ENCODE peak calls at places on chromosomes 7 and 10, in nine cellular contexts. One of them, this sample, is unnamed.

GRCh38 chr7:18700147-18700546 is 204.6 kb downstream of the HDAC9 start:
- DNase-seq in prostate gland: no peak
- DNase-seq in A673: peak
- DNase-seq in colonic mucosa: no peak
- DNase-seq in testis: no peak
- DNase-seq in hepatocyte: no peak
- DNase-seq in thoracic aorta: no peak
- DNase-seq in lower lobe of right lung: no peak
- DNase-seq in kidney: no peak
- DNase-seq in this sample: no peak

GRCh38 chr7:113775401-113775800 is 143.4 kb downstream of the PPP1R3A start:
- DNase-seq in prostate gland: no peak
- DNase-seq in A673: no peak
- DNase-seq in colonic mucosa: no peak
- DNase-seq in testis: no peak
- DNase-seq in hepatocyte: no peak
- DNase-seq in thoracic aorta: no peak
- DNase-seq in lower lobe of right lung: no peak
- DNase-seq in kidney: no peak
- DNase-seq in this sample: no peak

GRCh38 chr7:93830141-93830925 is 60.2 kb downstream of the TFPI2 start:
- DNase-seq in prostate gland: no peak
- DNase-seq in A673: no peak
- DNase-seq in colonic mucosa: no peak
- DNase-seq in testis: no peak
- DNase-seq in hepatocyte: no peak
- DNase-seq in thoracic aorta: no peak
- DNase-seq in lower lobe of right lung: no peak
- DNase-seq in kidney: no peak
- DNase-seq in this sample: no peak

GRCh38 chr7:29886827-29887226 is 80.5 kb downstream of the WIPF3 start:
- DNase-seq in prostate gland: no peak
- DNase-seq in A673: no peak
- DNase-seq in colonic mucosa: no peak
- DNase-seq in testis: no peak
- DNase-seq in hepatocyte: no peak
- DNase-seq in thoracic aorta: no peak
- DNase-seq in lower lobe of right lung: no peak
- DNase-seq in kidney: no peak
- DNase-seq in this sample: no peak

GRCh38 chr10:101694674-101695403 is at the start of gene FBXW4:
- DNase-seq in prostate gland: peak
- DNase-seq in A673: peak
- DNase-seq in colonic mucosa: peak
- DNase-seq in testis: peak
- DNase-seq in hepatocyte: peak
- DNase-seq in thoracic aorta: peak
- DNase-seq in lower lobe of right lung: peak
- DNase-seq in kidney: peak
- DNase-seq in this sample: peak

GRCh38 chr7:42065942-42066341 is 171.1 kb downstream of the GLI3 start:
- DNase-seq in prostate gland: no peak
- DNase-seq in A673: no peak
- DNase-seq in colonic mucosa: no peak
- DNase-seq in testis: no peak
- DNase-seq in hepatocyte: no peak
- DNase-seq in thoracic aorta: no peak
- DNase-seq in lower lobe of right lung: no peak
- DNase-seq in kidney: no peak
- DNase-seq in this sample: no peak

GRCh38 chr7:50415844-50416243 is 34.3 kb downstream of the FIGNL1 start:
- DNase-seq in prostate gland: no peak
- DNase-seq in A673: no peak
- DNase-seq in colonic mucosa: no peak
- DNase-seq in testis: no peak
- DNase-seq in hepatocyte: no peak
- DNase-seq in thoracic aorta: no peak
- DNase-seq in lower lobe of right lung: no peak
- DNase-seq in kidney: no peak
- DNase-seq in this sample: no peak

GRCh38 chr10:74406006-74406405 is 255.0 kb downstream of the ADK start:
- DNase-seq in prostate gland: no peak
- DNase-seq in A673: no peak
- DNase-seq in colonic mucosa: no peak
- DNase-seq in testis: no peak
- DNase-seq in hepatocyte: no peak
- DNase-seq in thoracic aorta: no peak
- DNase-seq in lower lobe of right lung: no peak
- DNase-seq in kidney: no peak
- DNase-seq in this sample: no peak

GRCh38 chr7:93566876-93567275 is 7.6 kb downstream of the CALCR start:
- DNase-seq in prostate gland: no peak
- DNase-seq in A673: no peak
- DNase-seq in colonic mucosa: no peak
- DNase-seq in testis: no peak
- DNase-seq in hepatocyte: no peak
- DNase-seq in thoracic aorta: no peak
- DNase-seq in lower lobe of right lung: no peak
- DNase-seq in kidney: no peak
- DNase-seq in this sample: no peak

GRCh38 chr10:62915192-62915591 is 99.0 kb upstream of the EGR2 start:
- DNase-seq in prostate gland: no peak
- DNase-seq in A673: no peak
- DNase-seq in colonic mucosa: no peak
- DNase-seq in testis: no peak
- DNase-seq in hepatocyte: no peak
- DNase-seq in thoracic aorta: no peak
- DNase-seq in lower lobe of right lung: no peak
- DNase-seq in kidney: no peak
- DNase-seq in this sample: no peak

GRCh38 chr10:50988792-50989191 is 85.5 kb upstream of the PRKG1 start:
- DNase-seq in prostate gland: no peak
- DNase-seq in A673: peak
- DNase-seq in colonic mucosa: no peak
- DNase-seq in testis: no peak
- DNase-seq in hepatocyte: peak
- DNase-seq in thoracic aorta: no peak
- DNase-seq in lower lobe of right lung: no peak
- DNase-seq in kidney: no peak
- DNase-seq in this sample: no peak

DNA sequence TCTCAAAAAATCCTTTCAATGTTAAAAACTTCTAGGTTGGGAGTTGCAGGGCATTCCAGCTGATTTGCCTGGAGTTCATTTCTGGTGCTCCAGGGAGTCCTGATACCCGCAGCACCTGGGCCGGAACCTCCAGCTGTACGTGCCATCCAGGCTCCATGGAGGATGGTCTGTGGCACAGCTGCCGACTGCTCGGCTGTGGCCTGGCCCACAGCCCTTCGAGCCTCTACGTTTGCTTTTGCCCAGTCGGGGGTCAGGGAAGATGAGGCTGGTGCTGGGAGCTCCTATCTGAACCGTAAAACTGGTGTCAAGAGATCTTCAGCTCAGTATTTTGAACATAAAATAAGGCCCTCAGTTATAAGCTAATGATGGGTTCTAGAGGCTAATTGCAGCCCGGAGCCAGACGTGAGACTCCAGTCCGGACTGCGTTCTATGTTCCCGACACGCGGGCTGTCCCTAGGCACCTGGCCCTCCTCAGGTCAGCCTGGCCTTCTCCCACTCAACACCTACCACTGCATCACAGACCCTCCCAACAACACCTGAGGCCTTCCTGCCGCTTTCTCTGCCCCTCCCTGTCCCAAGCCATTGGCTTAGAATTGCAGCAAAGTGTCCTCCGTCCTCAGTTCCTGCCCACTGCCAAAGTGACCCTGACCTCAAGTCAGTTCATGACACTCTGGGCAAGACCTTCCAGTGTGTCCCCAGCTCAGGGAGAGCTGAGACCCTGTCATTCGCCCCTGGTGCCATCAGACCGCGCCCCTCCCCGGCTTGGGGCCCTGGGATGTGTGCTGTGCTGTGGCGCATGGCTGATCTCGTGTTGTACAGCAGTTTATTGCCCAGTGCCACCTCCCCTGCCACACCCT is 64.2 kb upstream of the DNAJB6 start:
- DNase-seq in prostate gland: no peak
- DNase-seq in A673: no peak
- DNase-seq in colonic mucosa: no peak
- DNase-seq in testis: no peak
- DNase-seq in hepatocyte: no peak
- DNase-seq in thoracic aorta: no peak
- DNase-seq in lower lobe of right lung: no peak
- DNase-seq in kidney: peak
- DNase-seq in this sample: peak
- H3K27ac ChIP-seq in prostate gland: peak
- H3K27ac ChIP-seq in A673: no peak
- H3K27ac ChIP-seq in colonic mucosa: no peak
- H3K27ac ChIP-seq in testis: peak
- H3K27ac ChIP-seq in hepatocyte: peak
- H3K27ac ChIP-seq in thoracic aorta: peak
- H3K27ac ChIP-seq in lower lobe of right lung: no peak
- H3K27ac ChIP-seq in kidney: no peak
- H3K27ac ChIP-seq in this sample: peak

DNA sequence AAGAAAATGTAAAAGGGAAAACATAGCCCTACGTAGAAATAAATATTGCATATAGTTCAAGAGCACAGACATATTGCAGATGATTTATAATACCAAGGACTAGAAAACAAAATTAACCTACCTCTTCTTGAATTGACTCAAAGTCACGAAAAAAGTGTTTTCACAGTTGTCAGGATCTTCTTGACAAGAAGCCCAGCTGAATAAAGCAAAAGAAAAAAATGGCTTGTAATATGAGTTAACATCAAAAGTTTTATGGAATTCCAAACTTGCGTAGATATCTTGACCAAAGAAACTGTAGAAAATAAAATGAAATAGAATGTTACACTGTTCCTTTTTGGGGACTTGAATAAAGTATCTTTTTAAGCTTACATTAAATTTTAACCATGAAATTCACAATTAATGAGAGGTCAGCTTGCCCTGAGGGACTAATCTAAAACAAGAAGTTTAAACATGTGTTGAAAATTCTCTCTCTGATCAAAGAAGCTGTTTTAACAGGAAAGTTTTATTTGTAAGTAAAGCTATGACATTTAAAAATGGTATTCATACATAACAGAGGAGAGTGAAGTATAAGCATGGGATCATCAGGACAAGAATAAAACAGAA is 133.1 kb upstream of the SEMA3C start:
- DNase-seq in prostate gland: no peak
- DNase-seq in A673: no peak
- DNase-seq in colonic mucosa: no peak
- DNase-seq in testis: no peak
- DNase-seq in hepatocyte: no peak
- DNase-seq in thoracic aorta: no peak
- DNase-seq in lower lobe of right lung: no peak
- DNase-seq in kidney: no peak
- DNase-seq in this sample: no peak
- H3K4me3 ChIP-seq in prostate gland: no peak
- H3K4me3 ChIP-seq in A673: no peak
- H3K4me3 ChIP-seq in colonic mucosa: no peak
- H3K4me3 ChIP-seq in testis: no peak
- H3K4me3 ChIP-seq in hepatocyte: no peak
- H3K4me3 ChIP-seq in thoracic aorta: no peak
- H3K4me3 ChIP-seq in lower lobe of right lung: no peak
- H3K4me3 ChIP-seq in kidney: no peak
- H3K4me3 ChIP-seq in this sample: no peak

GRCh38 chr10:18008989-18009388 is 57.3 kb downstream of the SLC39A12 start:
- DNase-seq in prostate gland: no peak
- DNase-seq in A673: no peak
- DNase-seq in colonic mucosa: no peak
- DNase-seq in testis: no peak
- DNase-seq in hepatocyte: no peak
- DNase-seq in thoracic aorta: no peak
- DNase-seq in lower lobe of right lung: no peak
- DNase-seq in kidney: no peak
- DNase-seq in this sample: no peak

GRCh38 chr10:18000601-18001000 is 48.9 kb downstream of the SLC39A12 start:
- DNase-seq in prostate gland: no peak
- DNase-seq in A673: no peak
- DNase-seq in colonic mucosa: no peak
- DNase-seq in testis: no peak
- DNase-seq in hepatocyte: no peak
- DNase-seq in thoracic aorta: no peak
- DNase-seq in lower lobe of right lung: no peak
- DNase-seq in kidney: no peak
- DNase-seq in this sample: no peak

GRCh38 chr10:18010050-18010449 is 58.3 kb downstream of the SLC39A12 start:
- DNase-seq in prostate gland: no peak
- DNase-seq in A673: no peak
- DNase-seq in colonic mucosa: no peak
- DNase-seq in testis: no peak
- DNase-seq in hepatocyte: no peak
- DNase-seq in thoracic aorta: no peak
- DNase-seq in lower lobe of right lung: no peak
- DNase-seq in kidney: no peak
- DNase-seq in this sample: no peak

GRCh38 chr10:18005781-18006456 is 54.2 kb downstream of the SLC39A12 start:
- DNase-seq in prostate gland: no peak
- DNase-seq in A673: peak
- DNase-seq in colonic mucosa: no peak
- DNase-seq in testis: peak
- DNase-seq in hepatocyte: no peak
- DNase-seq in thoracic aorta: no peak
- DNase-seq in lower lobe of right lung: no peak
- DNase-seq in kidney: no peak
- DNase-seq in this sample: no peak

DNA sequence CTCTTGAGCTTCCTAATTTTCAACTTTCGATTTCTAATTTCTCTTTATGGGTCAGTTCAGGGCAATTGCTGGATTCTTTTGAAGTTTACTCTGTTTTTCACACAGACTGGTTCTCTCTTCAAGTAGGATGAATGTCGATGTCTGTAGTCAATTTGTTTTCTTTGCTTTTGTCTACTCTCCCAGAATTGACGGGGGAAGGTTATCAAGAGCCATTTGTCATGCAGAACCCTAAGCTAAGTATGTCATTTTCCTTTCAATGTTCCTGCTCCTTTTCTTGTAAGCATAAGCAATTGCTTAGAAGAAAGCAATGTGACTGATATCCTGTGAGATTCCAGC is 53.7 kb downstream of the SLC39A12 start:
- DNase-seq in prostate gland: no peak
- DNase-seq in A673: no peak
- DNase-seq in colonic mucosa: no peak
- DNase-seq in testis: no peak
- DNase-seq in hepatocyte: no peak
- DNase-seq in thoracic aorta: no peak
- DNase-seq in lower lobe of right lung: no peak
- DNase-seq in kidney: no peak
- DNase-seq in this sample: no peak
- H3K27ac ChIP-seq in prostate gland: no peak
- H3K27ac ChIP-seq in A673: no peak
- H3K27ac ChIP-seq in colonic mucosa: no peak
- H3K27ac ChIP-seq in testis: peak
- H3K27ac ChIP-seq in hepatocyte: no peak
- H3K27ac ChIP-seq in thoracic aorta: no peak
- H3K27ac ChIP-seq in lower lobe of right lung: no peak
- H3K27ac ChIP-seq in kidney: no peak
- H3K27ac ChIP-seq in this sample: no peak

DNA sequence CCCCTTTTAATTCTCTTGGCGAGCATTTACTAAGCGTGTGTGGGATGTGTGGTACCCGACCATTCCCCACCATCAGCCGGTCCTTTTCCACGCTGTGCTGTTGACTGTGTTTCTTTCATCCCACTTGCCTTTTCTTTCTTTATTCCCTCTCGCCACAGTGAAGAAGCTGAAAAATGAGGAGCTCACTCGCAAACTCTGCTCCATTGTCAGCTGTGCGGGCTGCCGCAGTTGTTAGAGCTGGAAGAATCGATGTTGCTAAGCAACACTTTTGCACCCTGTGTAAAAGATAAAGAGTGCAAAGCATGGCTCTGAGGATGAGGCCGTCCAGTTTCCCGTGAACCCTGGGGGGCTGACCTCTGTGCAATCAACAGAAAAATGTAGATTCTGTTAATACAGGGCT is 203.1 kb upstream of the NEBL start:
- DNase-seq in prostate gland: no peak
- DNase-seq in A673: no peak
- DNase-seq in colonic mucosa: no peak
- DNase-seq in testis: peak
- DNase-seq in hepatocyte: no peak
- DNase-seq in thoracic aorta: no peak
- DNase-seq in lower lobe of right lung: no peak
- DNase-seq in kidney: no peak
- DNase-seq in this sample: no peak
- H3K4me3 ChIP-seq in prostate gland: no peak
- H3K4me3 ChIP-seq in A673: no peak
- H3K4me3 ChIP-seq in colonic mucosa: no peak
- H3K4me3 ChIP-seq in testis: no peak
- H3K4me3 ChIP-seq in hepatocyte: no peak
- H3K4me3 ChIP-seq in thoracic aorta: no peak
- H3K4me3 ChIP-seq in lower lobe of right lung: no peak
- H3K4me3 ChIP-seq in kidney: no peak
- H3K4me3 ChIP-seq in this sample: no peak

This sample was measured in ascending aorta.